ENCODE peak calls at places on chromosome 11, in four cellular contexts. A, H, U and Q are unnamed samples.

GRCh38 chr11:697028-697491 is 1.4 kb downstream of the TMEM80 start:
- DNase-seq in A (peak), U (peak), H (no peak), Q (peak)

GRCh38 chr11:14443642-14444041 is 56.0 kb downstream of the COPB1 start:
- DNase-seq in U (no peak), A (peak), H (no peak), Q (peak)

GRCh38 chr11:126459691-126460404 is 104.4 kb downstream of the ST3GAL4 start:
- DNase-seq in H (no peak), U (peak), A (peak), Q (no peak)

GRCh38 chr11:126359431-126360048 is 4.1 kb downstream of the ST3GAL4 start:
- DNase-seq in A (peak), H (no peak), U (peak), Q (no peak)

GRCh38 chr11:10414181-10414580 is 40.9 kb upstream of the AMPD3 start:
- DNase-seq in A (no peak), H (no peak), U (no peak), Q (no peak)

GRCh38 chr11:88421530-88421929 is 84.0 kb upstream of the CTSC start:
- DNase-seq in A (peak), U (no peak), H (no peak), Q (peak)

GRCh38 chr11:40867991-40868685 is 591.3 kb downstream of the LRRC4C start:
- DNase-seq in H (no peak), U (no peak), A (peak), Q (no peak)

GRCh38 chr11:71204748-71205664 is 47.4 kb downstream of the SHANK2 start:
- DNase-seq in A (no peak), U (no peak), H (no peak), Q (no peak)

GRCh38 chr11:125929445-125930075 is 16.3 kb upstream of the VSIG10L2 start:
- DNase-seq in A (no peak), U (no peak), H (no peak), Q (no peak)

GRCh38 chr11:46279393-46280099 is 2.1 kb downstream of the CREB3L1 start:
- DNase-seq in U (peak), H (no peak), A (peak), Q (peak)

GRCh38 chr11:103958475-103959215 is 77.8 kb upstream of the DDI1 start:
- DNase-seq in A (no peak), H (no peak), U (no peak), Q (no peak)

GRCh38 chr11:19874241-19874640 is 161.6 kb downstream of the NAV2 start:
- DNase-seq in A (no peak), U (no peak), H (no peak), Q (no peak)

GRCh38 chr11:20337526-20338154 is 25.9 kb upstream of the HTATIP2 start:
- DNase-seq in U (no peak), H (no peak), A (peak), Q (peak)

GRCh38 chr11:14409891-14410290 is 50.9 kb upstream of the RRAS2 start:
- DNase-seq in H (no peak), A (no peak), U (no peak), Q (no peak)

GRCh38 chr11:43648888-43649287 is 31.6 kb upstream of the HSD17B12 start:
- DNase-seq in A (no peak), H (no peak), U (no peak), Q (no peak)

GRCh38 chr11:5348516-5349194 is 2.7 kb upstream of the OR51B6 start:
- DNase-seq in A (no peak), U (no peak), H (no peak), Q (no peak)

GRCh38 chr11:114295676-114296081 is 520 bp upstream of the NNMT start:
- DNase-seq in A (no peak), U (no peak), H (no peak), Q (no peak)

GRCh38 chr11:114084414-114084813 is 24.9 kb downstream of the ZBTB16 start:
- DNase-seq in U (no peak), A (no peak), H (no peak), Q (no peak)

GRCh38 chr11:10796191-10796590 is 12.5 kb downstream of the EIF4G2 start:
- DNase-seq in H (no peak), U (no peak), A (no peak), Q (no peak)

GRCh38 chr11:57336111-57336666 is 497 bp upstream of the SSRP1 start:
- DNase-seq in U (no peak), A (no peak), H (no peak), Q (no peak)

GRCh38 chr11:72228229-72228843 is 3.8 kb downstream of the INPPL1 start:
- DNase-seq in U (no peak), H (no peak), A (peak), Q (no peak)

GRCh38 chr11:28107331-28107725 is 628 bp downstream of the KIF18A start:
- DNase-seq in U (no peak), H (no peak), A (no peak), Q (peak)

GRCh38 chr11:56905442-56905841 is 83.3 kb upstream of the OR5AK2 start:
- DNase-seq in A (no peak), U (no peak), H (no peak), Q (no peak)

GRCh38 chr11:287821-288327 is 1.1 kb upstream of the PGGHG start:
- DNase-seq in U (peak), H (no peak), A (no peak), Q (no peak)

GRCh38 chr11:122197055-122197987 is 81.3 kb upstream of the BLID start:
- DNase-seq in H (peak), U (no peak), A (peak), Q (peak)

GRCh38 chr11:43367382-43368178 is 8.9 kb downstream of the TTC17 start:
- DNase-seq in U (no peak), A (peak), H (no peak), Q (no peak)

GRCh38 chr11:131682373-131683015 is 312.1 kb downstream of the NTM start:
- DNase-seq in U (no peak), H (no peak), A (no peak), Q (no peak)

GRCh38 chr11:110777765-110778164 is 65.5 kb upstream of the ARHGAP20 start:
- DNase-seq in H (no peak), U (no peak), A (no peak), Q (peak)

GRCh38 chr11:72635931-72636330 is 38.3 kb downstream of the PDE2A start:
- DNase-seq in H (no peak), U (peak), A (no peak), Q (no peak)

GRCh38 chr11:34975482-34975881 is 59.1 kb downstream of the PDHX start:
- DNase-seq in U (no peak), H (no peak), A (no peak), Q (no peak)

GRCh38 chr11:13465909-13466371 is 2.9 kb upstream of the BTBD10 start:
- DNase-seq in U (no peak), H (no peak), A (peak), Q (peak)

GRCh38 chr11:2459796-2460531 is 15.2 kb downstream of the KCNQ1 start:
- DNase-seq in U (peak), A (no peak), H (no peak), Q (no peak)

GRCh38 chr11:33689089-33689488 is 11.5 kb downstream of the C11orf91 start:
- DNase-seq in H (peak), A (no peak), U (no peak), Q (no peak)

GRCh38 chr11:27398413-27398780 is 35.4 kb upstream of the CCDC34 start:
- DNase-seq in H (no peak), U (no peak), A (no peak), Q (no peak)

GRCh38 chr11:1812801-1813200 is 22.0 kb upstream of the SYT8 start:
- DNase-seq in A (no peak), U (no peak), H (no peak), Q (no peak)

GRCh38 chr11:7088921-7089320 is at the start of gene RBMXL2:
- DNase-seq in H (no peak), U (no peak), A (no peak), Q (no peak)
- TF ChIP-seq CTCF in H (no peak), U (no peak), A (no peak), Q (peak)

GRCh38 chr11:86800076-86800955 is at the start of gene PRSS23:
- DNase-seq in A (peak), U (peak), H (no peak), Q (no peak)

GRCh38 chr11:86799680-86800075 is 664 bp upstream of the PRSS23 start:
- DNase-seq in H (no peak), U (no peak), A (no peak), Q (no peak)

GRCh38 chr11:86802601-86803051 is 2.3 kb downstream of the PRSS23 start:
- DNase-seq in A (peak), H (peak), U (no peak), Q (no peak)

GRCh38 chr11:86802146-86802545 is 1.8 kb downstream of the PRSS23 start:
- DNase-seq in H (no peak), A (no peak), U (no peak), Q (no peak)

DNA sequence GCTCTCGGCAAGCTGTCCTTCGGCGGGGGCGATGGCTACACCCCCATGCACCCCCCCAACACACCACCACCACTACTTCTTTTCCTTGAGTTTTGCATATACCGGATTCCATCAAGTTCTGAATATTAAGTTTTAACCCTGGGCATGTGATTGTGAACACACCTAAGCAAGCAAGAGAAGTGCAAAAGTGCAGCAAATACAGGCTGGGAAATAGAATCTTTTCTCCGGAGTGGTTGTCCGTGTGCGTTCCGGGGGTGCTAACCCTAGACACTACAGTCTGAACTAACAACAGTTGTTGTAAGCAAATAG is 568 bp downstream of the PRSS23 start:
- DNase-seq in A (no peak), H (no peak), U (no peak), Q (no peak)
- H3K27ac ChIP-seq in A (peak), H (peak), U (no peak), Q (peak)

DNA sequence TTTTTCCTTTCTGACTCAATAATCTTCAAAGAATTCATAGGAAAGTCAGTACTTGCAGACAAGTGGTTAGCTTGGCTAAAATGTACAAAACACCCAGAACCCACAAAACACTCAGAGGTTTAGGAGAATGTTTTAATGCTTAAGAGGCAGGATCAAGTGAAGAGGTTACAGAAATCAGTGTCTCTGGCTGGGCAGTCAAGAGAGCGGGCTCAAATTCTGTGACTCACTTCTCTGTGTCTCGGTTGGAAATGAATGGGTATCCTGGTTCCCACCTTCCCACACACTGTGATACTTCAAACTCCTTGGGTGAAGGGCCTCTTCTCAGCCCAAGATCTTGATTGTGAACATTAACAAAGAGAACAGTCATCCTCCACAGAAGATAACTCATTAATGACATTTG is 3.8 kb downstream of the MPEG1 start:
- DNase-seq in H (no peak), U (no peak), A (no peak), Q (peak)
- TF ChIP-seq CTCF in H (no peak), U (no peak), A (no peak), Q (no peak)

DNA sequence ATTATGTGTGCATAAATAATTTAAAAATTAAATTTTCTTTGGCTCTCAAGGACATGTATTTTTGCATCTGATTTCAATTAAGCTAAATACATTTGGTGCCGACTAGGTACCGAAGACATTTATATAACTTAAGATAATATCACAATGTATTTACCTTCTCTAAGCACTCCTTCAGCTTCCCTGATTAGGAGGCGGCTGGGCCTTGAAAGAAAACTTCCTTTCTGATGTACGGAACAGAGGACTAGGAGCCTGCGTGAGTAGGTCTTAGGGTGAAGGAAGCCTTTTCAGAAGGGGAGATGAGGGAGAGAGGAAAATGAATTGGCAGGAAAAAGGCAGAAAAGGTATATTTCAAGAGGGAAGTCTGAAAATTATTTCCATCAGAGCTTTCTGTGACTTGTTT is 28.7 kb upstream of the DDX6 start:
- DNase-seq in H (no peak), A (no peak), U (no peak), Q (no peak)
- H3K27ac ChIP-seq in H (no peak), A (no peak), U (no peak), Q (no peak)

DNA sequence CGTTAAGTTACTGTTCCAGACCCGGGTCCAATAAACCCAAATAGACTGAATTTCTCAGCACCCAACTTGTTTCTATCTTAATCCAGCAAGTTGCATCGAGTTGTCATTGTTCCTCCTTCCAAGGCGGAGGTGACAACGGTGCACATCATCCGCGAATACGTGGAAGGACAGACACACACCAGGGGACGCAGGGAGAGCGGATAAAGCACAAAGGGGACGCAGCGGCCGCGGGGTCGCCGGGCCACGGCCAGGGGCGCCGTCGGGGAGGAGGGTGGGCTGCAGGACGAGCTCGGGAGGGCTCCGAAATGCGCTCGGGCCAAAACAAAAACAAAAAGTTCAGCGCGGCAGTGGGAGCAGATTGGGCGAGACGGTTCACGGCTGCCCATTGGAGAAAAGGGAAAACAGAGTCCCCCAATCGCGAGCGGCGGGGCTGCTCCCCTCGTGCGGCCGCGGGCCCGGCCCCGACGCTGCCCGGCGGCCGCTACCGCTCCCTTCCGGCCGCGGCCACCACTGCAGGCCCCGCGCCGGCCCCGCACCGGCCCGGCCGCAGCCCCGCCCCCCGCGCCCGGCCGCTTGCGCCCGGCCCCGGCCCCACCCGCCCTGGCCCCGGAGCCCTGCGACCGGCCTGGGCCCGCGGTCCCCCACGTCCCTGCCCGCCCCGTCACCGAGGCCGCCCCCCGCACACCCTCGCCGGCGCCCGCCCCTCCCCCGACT is 518 bp downstream of the KMT5B start:
- DNase-seq in U (peak), A (peak), H (no peak), Q (peak)
- TF ChIP-seq CTCF in U (no peak), A (peak), H (no peak), Q (no peak)

DNA sequence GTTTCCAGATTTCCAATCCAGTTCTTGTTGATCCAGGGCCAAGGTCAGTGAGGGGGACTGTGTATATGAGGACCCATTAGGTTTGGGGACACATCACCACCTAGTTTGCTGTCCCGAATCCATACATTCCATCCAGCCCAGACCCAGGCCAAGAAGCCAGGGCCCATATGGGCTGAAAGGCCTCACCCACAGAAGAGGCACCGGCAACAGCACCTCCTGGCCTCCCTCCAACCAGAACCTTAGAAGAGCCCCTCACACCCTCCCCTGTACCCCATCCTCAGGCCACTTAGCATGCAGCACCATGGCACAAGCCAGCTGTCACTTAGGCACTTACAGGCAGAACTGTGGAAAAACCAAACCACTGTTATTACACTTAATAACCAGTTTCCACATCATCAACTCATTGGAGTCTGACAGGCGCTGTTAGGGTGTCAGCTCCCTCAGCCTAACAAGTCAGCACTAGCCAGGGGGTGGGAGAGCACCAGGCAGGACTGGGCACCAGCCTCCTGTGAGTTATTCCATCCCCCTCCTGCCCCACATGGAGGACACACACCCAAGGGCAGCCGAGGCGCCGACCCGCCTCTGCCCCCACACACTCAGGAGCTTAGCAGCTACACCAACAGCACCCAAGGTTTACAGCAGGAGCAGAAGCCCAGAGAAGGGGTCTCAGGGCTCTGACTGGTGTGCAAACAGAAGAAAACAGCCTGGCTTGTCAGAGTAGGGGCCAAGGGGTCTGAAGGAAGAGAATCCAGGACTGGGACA is 132.0 kb downstream of the BUD13 start:
- DNase-seq in A (no peak), H (no peak), U (no peak), Q (no peak)
- H3K27ac ChIP-seq in A (no peak), H (no peak), U (no peak), Q (no peak)

GRCh38 chr11:117535870-117536411 is 208.3 kb downstream of the CEP164 start:
- DNase-seq in H (no peak), A (no peak), U (peak), Q (no peak)
- TF ChIP-seq CTCF in H (no peak), A (no peak), U (no peak), Q (no peak)

GRCh38 chr11:101049813-101050212 is 79.8 kb downstream of the PGR start:
- DNase-seq in H (no peak), U (no peak), A (no peak), Q (no peak)
- H3K27ac ChIP-seq in H (no peak), U (no peak), A (no peak), Q (no peak)

DNA sequence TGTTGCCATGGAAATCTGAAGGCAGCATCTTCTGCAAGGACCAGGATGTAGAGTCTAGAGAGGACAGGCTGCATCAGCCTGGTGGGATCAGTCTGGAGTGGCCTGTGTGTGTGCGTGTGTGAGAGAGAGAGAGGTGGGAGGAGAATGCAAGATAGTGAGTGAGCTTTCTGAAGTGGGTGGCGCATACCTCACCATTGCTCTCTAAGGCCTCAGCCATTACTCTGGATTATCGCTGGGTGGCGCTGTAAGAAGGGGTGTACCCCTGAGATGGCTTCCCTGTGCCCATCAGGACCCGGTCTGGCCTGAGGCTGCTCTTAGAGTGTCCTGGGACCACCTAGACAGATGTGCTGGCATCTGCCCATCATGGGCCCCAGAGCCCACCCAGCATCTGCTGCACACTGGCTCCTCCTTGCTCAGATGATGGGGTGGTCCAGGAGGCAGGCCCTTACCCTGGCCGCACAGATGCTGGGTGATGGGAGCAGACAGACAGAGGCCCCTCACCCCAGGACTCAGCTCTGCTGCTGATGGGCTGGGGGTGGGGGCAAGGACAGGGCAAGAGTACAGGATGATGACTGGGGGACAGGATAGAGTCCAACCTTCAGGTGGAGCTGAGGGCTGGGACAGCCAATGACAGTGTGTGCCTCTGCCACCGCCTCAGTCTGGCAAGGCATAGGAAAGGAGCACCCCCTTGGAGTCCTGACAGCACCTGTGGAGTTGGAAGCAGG is 25.7 kb upstream of the TUB start:
- DNase-seq in A (no peak), U (no peak), H (no peak), Q (no peak)
- TF ChIP-seq CTCF in A (peak), U (no peak), H (peak), Q (peak)

GRCh38 chr11:108538022-108538424 is 39.8 kb upstream of the POGLUT3 start:
- DNase-seq in H (no peak), A (no peak), U (no peak), Q (no peak)
- H3K27ac ChIP-seq in H (peak), A (no peak), U (no peak), Q (no peak)